ENCODE peak calls at places on chromosomes 1 and 21, in four cellular contexts. R is A549; P is trophoblast cell; S is CD8-positive, alpha-beta T cell. D is an unnamed sample.

GRCh38 chr21:26106562-26106961 is 64.0 kb downstream of the APP start:
- DNase-seq in R (no peak), P (no peak), S (no peak), D (no peak)

GRCh38 chr21:46550511-46550941 is 54.4 kb downstream of the S100B start:
- DNase-seq in R (no peak), P (no peak), S (peak; percentile 51), D (no peak)

GRCh38 chr1:68340951-68341350 is 108.6 kb upstream of the WLS start:
- DNase-seq in R (no peak), P (no peak), S (no peak), D (no peak)

GRCh38 chr1:30541721-30542485 is 181.5 kb downstream of the MATN1 start:
- DNase-seq in R (no peak), P (no peak), S (no peak), D (no peak)

GRCh38 chr21:45306453-45306831 is 18.7 kb upstream of the POFUT2 start:
- DNase-seq in R (no peak), P (no peak), S (no peak), D (no peak)

GRCh38 chr1:72435025-72435424 is 152.7 kb upstream of the NEGR1 start:
- DNase-seq in R (no peak), P (no peak), S (no peak), D (no peak)

GRCh38 chr1:18945401-18945849 is 11.1 kb downstream of the IFFO2 start:
- DNase-seq in R (no peak), P (no peak), S (no peak), D (peak; percentile 82)

GRCh38 chr1:198628064-198628455 is 10.8 kb upstream of the PTPRC start:
- DNase-seq in R (no peak), P (no peak), S (no peak), D (no peak)

GRCh38 chr1:149846042-149846441 is 53.3 kb upstream of the BOLA1 start:
- DNase-seq in R (no peak), P (no peak), S (no peak), D (no peak)

GRCh38 chr1:19045898-19046889 is 89.7 kb upstream of the IFFO2 start:
- DNase-seq in R (no peak), P (no peak), S (no peak), D (no peak)

GRCh38 chr1:56589369-56589768 is 10.0 kb upstream of the PLPP3 start:
- DNase-seq in R (no peak), P (no peak), S (no peak), D (no peak)

GRCh38 chr1:53625049-53625448 is 113.9 kb downstream of the GLIS1 start:
- DNase-seq in R (no peak), P (no peak), S (no peak), D (peak; percentile 33)

GRCh38 chr1:12184008-12184681 is 17.4 kb downstream of the TNFRSF1B start:
- DNase-seq in R (no peak), P (peak; percentile 27), S (no peak), D (peak; percentile 96)

GRCh38 chr1:2585318-2586092 is 1.1 kb upstream of the PRXL2B start:
- DNase-seq in R (peak; percentile 31), P (no peak), S (peak; percentile 61), D (peak; percentile 63)

GRCh38 chr1:100187912-100188311 is 9.9 kb upstream of the LRRC39 start:
- DNase-seq in R (no peak), P (no peak), S (no peak), D (peak; percentile 92)

GRCh38 chr1:1163538-1164070 is 10.1 kb upstream of the TTLL10 start:
- DNase-seq in R (no peak), P (no peak), S (no peak), D (no peak)

GRCh38 chr1:87279201-87279860 is 49.3 kb upstream of the LMO4 start:
- DNase-seq in R (no peak), P (peak; percentile 44), S (no peak), D (peak; percentile 37)

GRCh38 chr1:2777428-2778219 is 23.9 kb downstream of the TTC34 start:
- DNase-seq in R (no peak), P (no peak), S (no peak), D (no peak)

GRCh38 chr1:37028981-37029617 is 5.2 kb downstream of the GRIK3 start:
- DNase-seq in R (no peak), P (no peak), S (no peak), D (no peak)

GRCh38 chr1:246005067-246005466 is 502.0 kb downstream of the SMYD3 start:
- DNase-seq in R (no peak), P (no peak), S (no peak), D (peak; percentile 97)

GRCh38 chr21:43315244-43316137 is 111.4 kb downstream of the SIK1 start:
- DNase-seq in R (no peak), P (no peak), S (peak; percentile 14), D (no peak)

GRCh38 chr1:66833112-66833511 is 32.0 kb upstream of the INSL5 start:
- DNase-seq in R (no peak), P (no peak), S (no peak), D (no peak)

GRCh38 chr1:94926915-94927404 is at the start of gene CNN3:
- DNase-seq in R (peak; percentile 76), P (peak; percentile 67), S (peak; percentile 49), D (peak; percentile 97)

GRCh38 chr1:209618291-209618690 is 33.9 kb downstream of the LAMB3 start:
- DNase-seq in R (no peak), P (no peak), S (no peak), D (no peak)

GRCh38 chr1:240242601-240243144 is 151.0 kb downstream of the FMN2 start:
- DNase-seq in R (no peak), P (no peak), S (no peak), D (no peak)

GRCh38 chr1:151995774-151996173 is 2.1 kb upstream of the S100A10 start:
- DNase-seq in R (no peak), P (no peak), S (no peak), D (no peak)

GRCh38 chr1:145991799-145992412 is 4.5 kb downstream of the TXNIP start:
- DNase-seq in R (no peak), P (no peak), S (no peak), D (no peak)

GRCh38 chr1:1910033-1910465 is 5.0 kb upstream of the CALML6 start:
- DNase-seq in R (no peak), P (no peak), S (no peak), D (no peak)

GRCh38 chr21:29265690-29266479 is 32.8 kb upstream of the BACH1 start:
- DNase-seq in R (no peak), P (no peak), S (no peak), D (no peak)

GRCh38 chr1:43835141-43836021 is 98.2 kb upstream of the ARTN start:
- DNase-seq in R (no peak), P (no peak), S (no peak), D (no peak)

GRCh38 chr1:43833013-43833412 is 100.6 kb upstream of the ARTN start:
- DNase-seq in R (no peak), P (no peak), S (no peak), D (no peak)

GRCh38 chr1:43834280-43835140 is 99.1 kb upstream of the ARTN start:
- DNase-seq in R (no peak), P (peak; percentile 43), S (no peak), D (peak; percentile 79)

GRCh38 chr1:43839056-43839455 is 94.5 kb upstream of the ARTN start:
- DNase-seq in R (no peak), P (no peak), S (no peak), D (no peak)

GRCh38 chr1:43836267-43836951 is 97.2 kb upstream of the ARTN start:
- DNase-seq in R (no peak), P (no peak), S (peak; percentile 66), D (peak; percentile 14)
- H3K4me1 ChIP-seq in R (peaks cover 17% of the 10 kb centered on the region), P (peaks cover 28% of the 10 kb centered on the region), S (peaks cover 56% of the 10 kb centered on the region), D (peaks cover 15% of the 10 kb centered on the region)

GRCh38 chr1:61424382-61424781 is 300.6 kb downstream of the TM2D1 start:
- DNase-seq in R (no peak), P (no peak), S (no peak), D (no peak)
- H3K4me1 ChIP-seq in R (no peaks in the 10 kb centered on the region), P (peaks cover 2% of the 10 kb centered on the region), S (no peaks in the 10 kb centered on the region), D (peaks cover 43% of the 10 kb centered on the region)

GRCh38 chr1:156126043-156126700 is 11.7 kb downstream of the LMNA start:
- DNase-seq in R (peak; percentile 72), P (peak; percentile 91), S (peak; percentile 39), D (peak; percentile 86)

GRCh38 chr1:156130578-156130942 is 16.0 kb downstream of the LMNA start:
- DNase-seq in R (no peak), P (no peak), S (no peak), D (no peak)

GRCh38 chr1:156128749-156129682 is 14.5 kb downstream of the LMNA start:
- DNase-seq in R (no peak), P (peak; percentile 58), S (no peak), D (peak; percentile 59)

GRCh38 chr1:156126701-156127534 is 12.4 kb downstream of the LMNA start:
- DNase-seq in R (no peak), P (peak; percentile 52), S (peak; percentile 64), D (no peak)

GRCh38 chr1:156129687-156130577 is 15.4 kb downstream of the LMNA start:
- DNase-seq in R (peak; percentile 76), P (peak; percentile 95), S (peak; percentile 72), D (peak; percentile 98)
- H3K4me1 ChIP-seq in R (peaks cover 57% of the 10 kb centered on the region), P (peaks cover 45% of the 10 kb centered on the region), S (peaks cover 46% of the 10 kb centered on the region), D (peaks cover 44% of the 10 kb centered on the region)

DNA sequence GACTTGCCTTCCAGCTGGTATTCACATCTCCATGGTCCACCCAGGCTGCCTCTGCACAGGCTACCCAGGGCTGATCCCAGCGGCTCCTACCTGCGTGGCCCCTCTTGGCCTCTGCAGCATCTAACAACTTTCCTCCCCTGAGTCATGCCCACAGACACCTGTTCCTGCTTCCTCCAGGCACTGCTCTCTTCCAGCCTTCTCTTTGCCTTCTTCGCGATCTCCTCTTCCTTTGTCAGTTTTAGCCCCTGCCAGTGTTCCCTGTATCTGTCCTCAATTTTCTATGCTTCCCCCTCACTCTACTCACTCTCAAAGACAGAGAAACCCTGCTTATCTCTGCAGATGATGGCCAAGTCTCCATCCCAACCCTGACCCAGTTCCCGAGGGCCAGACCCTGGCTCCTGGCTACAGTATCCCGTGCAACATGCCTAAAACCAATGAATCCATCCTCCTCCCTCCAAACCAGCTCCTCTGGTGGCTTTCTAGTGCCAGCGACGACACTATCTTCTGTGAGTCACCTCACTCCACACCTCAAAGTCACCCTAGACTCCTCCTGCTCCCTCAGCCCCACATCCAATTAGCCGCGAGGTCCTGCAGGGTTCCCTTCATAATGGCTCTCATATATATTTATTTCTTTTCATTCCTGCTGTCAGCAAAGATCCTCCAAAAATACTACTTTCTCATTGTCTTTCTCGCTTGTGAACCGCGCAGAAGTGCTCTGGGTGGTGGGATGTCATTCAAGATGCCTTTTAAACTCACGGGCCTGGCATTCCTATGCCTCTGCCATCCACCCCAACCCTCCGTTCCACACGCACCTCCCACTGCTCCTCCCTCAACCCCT is 259.2 kb downstream of the TOMM20 start:
- DNase-seq in R (no peak), P (no peak), S (no peak), D (no peak)
- H3K4me1 ChIP-seq in R (peaks cover 19% of the 10 kb centered on the region), P (peaks cover 3% of the 10 kb centered on the region), S (no peaks in the 10 kb centered on the region), D (peaks cover 15% of the 10 kb centered on the region)

GRCh38 chr1:155000475-155000724 is 2.2 kb upstream of the ZBTB7B start:
- DNase-seq in R (peak; percentile 55), P (no peak), S (no peak), D (no peak)
- H3K4me1 ChIP-seq in R (peaks cover 36% of the 10 kb centered on the region), P (peaks cover 14% of the 10 kb centered on the region), S (peaks cover 43% of the 10 kb centered on the region), D (peaks cover 10% of the 10 kb centered on the region)

GRCh38 chr21:33028271-33028670 is 2.5 kb downstream of the OLIG2 start:
- DNase-seq in R (no peak), P (no peak), S (no peak), D (no peak)
- H3K4me1 ChIP-seq in R (no peaks in the 10 kb centered on the region), P (peaks cover 1% of the 10 kb centered on the region), S (peaks cover 39% of the 10 kb centered on the region), D (peaks cover 5% of the 10 kb centered on the region)

D was measured in cardiac muscle cell.